ENCODE peak calls at places on chromosomes 7 and 10, in five cellular contexts. E is AG04450, S is IMR-90, O is colonic mucosa, X is upper lobe of right lung. G is an unnamed sample.

GRCh38 chr7:140160308-140160707 is 16.5 kb downstream of the KDM7A start:
- DNase-seq in E (no peak), S (no peak), O (no peak), X (no peak), G (peak; percentile 71)

GRCh38 chr10:78964952-78965633 is 103.7 kb upstream of the ZMIZ1 start:
- DNase-seq in E (no peak), S (peak; percentile 60), O (no peak), X (peak; percentile 72), G (peak; percentile 98)

GRCh38 chr10:49070701-49071100 is 44.6 kb downstream of the VSTM4 start:
- DNase-seq in E (no peak), S (no peak), O (peak; percentile 9), X (no peak), G (peak; percentile 13)

GRCh38 chr10:93600861-93601773 is at the start of gene RBP4:
- DNase-seq in E (no peak), S (peak; percentile 32), O (peak; percentile 41), X (peak; percentile 69), G (peak; percentile 71)

GRCh38 chr10:27710009-27710408 is 35.6 kb downstream of the MKX start:
- DNase-seq in E (no peak), S (no peak), O (no peak), X (no peak), G (no peak)

GRCh38 chr7:131225619-131226101 is 102.0 kb upstream of the MKLN1 start:
- DNase-seq in E (no peak), S (peak; percentile 61), O (peak; percentile 84), X (peak; percentile 74), G (no peak)

GRCh38 chr7:99030145-99030856 is 113.6 kb downstream of the SMURF1 start:
- DNase-seq in E (no peak), S (no peak), O (no peak), X (peak; percentile 18), G (no peak)

GRCh38 chr7:133794490-133794889 is 332.6 kb upstream of the LRGUK start:
- DNase-seq in E (no peak), S (peak; percentile 11), O (no peak), X (no peak), G (no peak)

GRCh38 chr10:100826983-100827818 is 81.8 kb downstream of the PAX2 start:
- DNase-seq in E (no peak), S (no peak), O (peak; percentile 38), X (no peak), G (peak; percentile 84)

GRCh38 chr10:74040200-74041126 is 42.5 kb downstream of the VCL start:
- DNase-seq in E (no peak), S (no peak), O (no peak), X (no peak), G (no peak)

GRCh38 chr10:124739996-124740373 is 4.2 kb downstream of the FAM53B start:
- DNase-seq in E (no peak), S (no peak), O (no peak), X (no peak), G (peak; percentile 47)

GRCh38 chr7:135147899-135148721 is at the start of gene TMEM140:
- DNase-seq in E (no peak), S (peak; percentile 64), O (peak; percentile 70), X (no peak), G (no peak)

GRCh38 chr10:18659784-18660561 is 742 bp downstream of the ARL5B start:
- DNase-seq in E (no peak), S (peak; percentile 31), O (peak; percentile 85), X (no peak), G (peak; percentile 57)

GRCh38 chr10:13971586-13972475 is 358.9 kb downstream of the FRMD4A start:
- DNase-seq in E (no peak), S (peak; percentile 86), O (no peak), X (no peak), G (peak; percentile 71)

GRCh38 chr10:43806851-43807640 is 158.4 kb upstream of the ZNF32 start:
- DNase-seq in E (no peak), S (no peak), O (no peak), X (no peak), G (peak; percentile 32)

GRCh38 chr7:84187087-84187805 is 7.3 kb downstream of the SEMA3A start:
- DNase-seq in E (no peak), S (no peak), O (no peak), X (no peak), G (no peak)
- H3K27ac ChIP-seq in E (no peak overlapping the region), S (peak overlapping the region; percentile 59), O (no peak overlapping the region), X (no peak overlapping the region), G (no peak overlapping the region)

DNA sequence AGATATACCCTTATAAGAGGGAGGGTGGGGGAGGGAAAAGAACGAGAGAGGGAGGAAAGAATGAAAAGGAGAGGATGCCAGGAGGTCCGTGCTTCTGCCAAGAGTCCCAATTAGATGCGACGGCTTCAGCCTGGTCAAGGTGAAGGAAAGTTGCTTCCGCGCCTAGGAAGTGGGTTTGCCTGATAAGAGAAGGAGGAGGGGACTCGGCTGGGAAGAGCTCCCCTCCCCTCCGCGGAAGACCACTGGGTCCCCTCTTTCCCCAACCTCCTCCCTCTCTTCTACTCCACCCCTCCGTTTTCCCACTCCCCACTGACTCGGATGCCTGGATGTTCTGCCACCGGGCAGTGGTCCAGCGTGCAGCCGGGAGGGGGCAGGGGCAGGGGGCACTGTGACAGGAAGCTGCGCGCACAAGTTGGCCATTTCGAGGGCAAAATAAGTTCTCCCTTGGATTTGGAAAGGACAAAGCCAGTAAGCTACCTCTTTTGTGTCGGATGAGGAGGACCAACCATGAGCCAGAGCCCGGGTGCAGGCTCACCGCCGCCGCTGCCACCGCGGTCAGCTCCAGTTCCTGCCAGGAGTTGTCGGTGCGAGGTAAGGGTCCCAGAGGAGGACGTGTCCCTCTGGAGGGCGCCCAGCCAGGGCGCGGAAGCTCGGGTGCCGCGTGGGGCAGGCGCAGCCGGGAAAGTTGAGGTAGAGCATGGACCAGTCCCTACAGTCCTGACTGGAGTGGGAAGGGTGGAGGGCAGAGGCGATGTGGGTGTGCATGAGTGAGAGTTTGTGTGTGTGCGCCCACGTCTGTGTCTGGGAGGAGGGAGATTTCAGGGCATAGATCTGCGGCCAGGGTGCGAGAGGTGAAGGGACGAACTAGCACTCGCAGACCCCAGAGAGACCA is 819 bp downstream of the GRM3 start:
- DNase-seq in E (no peak), S (no peak), O (no peak), X (peak; percentile 64), G (peak; percentile 86)
- H3K27ac ChIP-seq in E (no peak overlapping the region), S (no peak overlapping the region), O (no peak overlapping the region), X (no peak overlapping the region), G (no peak overlapping the region)

GRCh38 chr7:149733554-149734513 is 39.6 kb downstream of the ZNF467 start:
- DNase-seq in E (no peak), S (no peak), O (no peak), X (no peak), G (no peak)
- H3K27ac ChIP-seq in E (no peak overlapping the region), S (no peak overlapping the region), O (no peak overlapping the region), X (no peak overlapping the region), G (no peak overlapping the region)

GRCh38 chr7:107494315-107494751 is 24.5 kb downstream of the GPR22 start:
- DNase-seq in E (no peak), S (peak; percentile 7), O (no peak), X (no peak), G (no peak)
- H3K27ac ChIP-seq in E (no peak overlapping the region), S (no peak overlapping the region), O (peak overlapping the region; percentile 15), X (no peak overlapping the region), G (no peak overlapping the region)

DNA sequence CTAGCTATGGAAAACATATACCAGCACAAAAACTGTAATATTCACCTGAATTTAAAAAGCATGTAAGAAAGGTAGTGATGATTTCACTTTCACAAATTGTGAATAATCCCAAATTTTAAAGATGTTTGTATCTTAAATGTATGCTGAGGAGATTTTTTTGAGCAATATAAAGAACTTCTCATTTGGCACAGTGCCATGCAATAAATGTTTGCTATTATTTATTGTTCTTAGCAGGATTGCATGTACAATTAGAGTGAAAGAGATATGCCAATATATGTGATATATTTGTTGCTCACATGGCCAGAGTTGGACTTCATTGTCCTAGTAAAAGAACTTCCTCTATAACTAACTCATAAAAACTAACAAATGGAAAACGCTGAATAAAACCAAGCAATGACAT is 895.1 kb upstream of the KCND2 start:
- DNase-seq in E (no peak), S (no peak), O (no peak), X (no peak), G (no peak)
- H3K27ac ChIP-seq in E (no peak overlapping the region), S (no peak overlapping the region), O (no peak overlapping the region), X (no peak overlapping the region), G (no peak overlapping the region)

GRCh38 chr10:31701546-31701945 is 227.1 kb downstream of the ARHGAP12 start:
- DNase-seq in E (no peak), S (no peak), O (no peak), X (no peak), G (no peak)
- H3K27ac ChIP-seq in E (no peak overlapping the region), S (no peak overlapping the region), O (peak overlapping the region; percentile 44), X (peak overlapping the region; percentile 95), G (no peak overlapping the region)

DNA sequence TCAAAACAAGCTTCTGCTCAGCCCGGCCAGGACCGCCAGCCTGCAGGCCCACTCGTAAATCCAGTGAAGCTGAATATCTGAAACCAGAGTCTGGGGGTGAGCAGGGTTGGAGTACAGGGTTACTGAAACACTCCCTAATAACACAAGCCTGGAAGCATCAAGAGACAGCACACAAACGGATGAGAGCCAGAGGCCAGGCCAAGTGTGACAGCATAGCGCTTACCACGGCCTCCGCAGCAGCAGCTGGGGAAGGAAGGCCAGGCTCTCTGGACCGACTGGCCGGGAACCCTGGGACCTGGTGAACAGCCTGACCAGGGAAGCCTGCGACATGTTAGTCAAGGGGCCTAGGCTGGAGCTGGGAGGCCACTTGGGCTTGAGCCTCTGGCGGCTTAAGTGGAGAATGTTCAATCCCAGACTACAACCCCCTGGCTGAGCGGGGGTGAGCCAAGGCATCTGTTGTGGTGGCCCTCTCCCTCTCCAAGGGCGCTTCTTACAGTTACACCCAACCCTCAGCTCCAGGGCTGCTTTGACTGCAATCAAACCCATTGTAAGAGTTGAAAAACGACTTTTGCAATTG is 21.7 kb upstream of the RNF32 start:
- DNase-seq in E (no peak), S (no peak), O (no peak), X (no peak), G (no peak)
- H3K27ac ChIP-seq in E (no peak overlapping the region), S (no peak overlapping the region), O (no peak overlapping the region), X (no peak overlapping the region), G (no peak overlapping the region)

DNA sequence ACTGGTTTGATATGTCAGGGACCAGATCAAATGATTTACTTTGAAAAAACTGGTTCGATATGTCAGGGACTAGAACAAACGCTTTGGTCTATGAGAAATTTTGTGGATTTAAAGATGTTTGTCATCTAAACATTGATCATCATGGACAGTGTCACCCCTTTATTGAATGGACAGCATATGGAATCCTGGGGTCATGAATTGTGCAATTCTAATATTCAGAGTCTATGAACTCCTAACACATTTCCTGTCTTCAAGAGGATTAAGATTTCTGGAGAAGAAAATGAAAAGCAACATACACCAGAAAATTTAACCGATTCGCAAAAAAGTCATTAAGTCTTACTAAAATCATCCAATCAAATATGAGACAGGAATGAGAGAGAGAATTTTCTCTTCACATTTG is 106.4 kb upstream of the FAM133B start:
- DNase-seq in E (no peak), S (no peak), O (no peak), X (no peak), G (no peak)
- H3K27ac ChIP-seq in E (no peak overlapping the region), S (peak overlapping the region; percentile 31), O (peak overlapping the region; percentile 68), X (no peak overlapping the region), G (peak overlapping the region; percentile 97)

DNA sequence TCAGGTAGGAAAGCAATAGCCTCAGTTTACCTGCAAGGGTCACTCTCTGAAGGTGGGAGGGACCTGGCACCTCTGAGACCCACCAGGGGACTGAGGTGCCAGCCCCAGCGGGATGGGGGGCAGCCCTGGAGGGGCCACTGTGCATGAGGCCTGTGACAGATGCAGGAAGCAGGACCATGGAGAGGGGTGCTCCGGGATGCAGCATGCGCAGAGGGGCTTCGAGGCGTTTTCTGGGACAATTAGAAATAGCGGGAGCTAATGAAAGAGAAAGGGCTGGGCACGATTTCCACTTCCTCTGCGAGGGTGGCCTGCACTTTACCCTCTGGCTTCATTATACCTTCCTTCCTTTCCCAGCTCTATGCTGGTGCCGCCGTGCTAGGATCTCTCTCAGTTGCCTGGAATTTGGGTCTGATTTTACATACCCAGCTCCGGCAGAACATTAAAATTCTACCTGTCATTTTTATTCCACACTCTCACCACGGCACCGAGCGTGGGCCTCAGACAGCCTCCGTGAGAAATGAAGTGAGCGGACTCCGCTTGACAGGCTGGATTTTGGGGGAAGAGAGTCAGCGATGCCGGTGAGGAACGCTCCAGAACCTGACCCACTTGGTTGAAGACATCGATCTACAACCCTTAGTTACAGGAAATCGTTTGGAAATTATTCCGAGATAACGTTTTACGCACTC is 333.9 kb upstream of the PFKP start:
- DNase-seq in E (no peak), S (no peak), O (no peak), X (no peak), G (no peak)
- H3K27ac ChIP-seq in E (no peak overlapping the region), S (no peak overlapping the region), O (no peak overlapping the region), X (no peak overlapping the region), G (no peak overlapping the region)